ENCODE peak calls at places on chromosomes 7 and 10, in six cellular contexts. One of them, this sample, is unnamed.

GRCh38 chr7:157423348-157423747 is 86.5 kb downstream of the DNAJB6 start:
- DNase-seq in nucleus accumbens: no peak
- DNase-seq in left cardiac atrium: peak; percentile 44
- DNase-seq in cardiac muscle cell: peak; percentile 48
- DNase-seq in fibroblast of lung: no peak
- DNase-seq in renal cortical epithelial cell: no peak
- DNase-seq in this sample: no peak

GRCh38 chr7:137970263-137970975 is 31.5 kb downstream of the CREB3L2 start:
- DNase-seq in nucleus accumbens: no peak
- DNase-seq in left cardiac atrium: peak; percentile 73
- DNase-seq in cardiac muscle cell: peak; percentile 88
- DNase-seq in fibroblast of lung: peak; percentile 76
- DNase-seq in renal cortical epithelial cell: peak; percentile 82
- DNase-seq in this sample: peak; percentile 49

GRCh38 chr10:69337312-69338132 is 59.2 kb downstream of the HK1 start:
- DNase-seq in nucleus accumbens: no peak
- DNase-seq in left cardiac atrium: peak; percentile 60
- DNase-seq in cardiac muscle cell: peak; percentile 95
- DNase-seq in fibroblast of lung: peak; percentile 94
- DNase-seq in renal cortical epithelial cell: peak; percentile 95
- DNase-seq in this sample: peak; percentile 82

GRCh38 chr7:116811768-116812167 is 50.6 kb upstream of the CAPZA2 start:
- DNase-seq in nucleus accumbens: no peak
- DNase-seq in left cardiac atrium: no peak
- DNase-seq in cardiac muscle cell: no peak
- DNase-seq in fibroblast of lung: no peak
- DNase-seq in renal cortical epithelial cell: no peak
- DNase-seq in this sample: no peak

GRCh38 chr10:89523274-89523673 is 12.1 kb downstream of the SLC16A12 start:
- DNase-seq in nucleus accumbens: no peak
- DNase-seq in left cardiac atrium: no peak
- DNase-seq in cardiac muscle cell: no peak
- DNase-seq in fibroblast of lung: no peak
- DNase-seq in renal cortical epithelial cell: peak; percentile 53
- DNase-seq in this sample: no peak

GRCh38 chr7:155257482-155258232 is 40.0 kb upstream of the INSIG1 start:
- DNase-seq in nucleus accumbens: no peak
- DNase-seq in left cardiac atrium: peak; percentile 84
- DNase-seq in cardiac muscle cell: peak; percentile 77
- DNase-seq in fibroblast of lung: peak; percentile 84
- DNase-seq in renal cortical epithelial cell: no peak
- DNase-seq in this sample: peak; percentile 34

GRCh38 chr7:41189866-41190265 is 513.0 kb downstream of the INHBA start:
- DNase-seq in nucleus accumbens: no peak
- DNase-seq in left cardiac atrium: no peak
- DNase-seq in cardiac muscle cell: peak; percentile 91
- DNase-seq in fibroblast of lung: peak; percentile 79
- DNase-seq in renal cortical epithelial cell: peak; percentile 99
- DNase-seq in this sample: peak; percentile 61

GRCh38 chr7:20407585-20408466 is 77.1 kb downstream of the ITGB8 start:
- DNase-seq in nucleus accumbens: no peak
- DNase-seq in left cardiac atrium: peak; percentile 81
- DNase-seq in cardiac muscle cell: peak; percentile 85
- DNase-seq in fibroblast of lung: peak; percentile 80
- DNase-seq in renal cortical epithelial cell: peak; percentile 92
- DNase-seq in this sample: peak; percentile 91

GRCh38 chr10:81876253-81876731 is 1.3 kb downstream of the NRG3 start:
- DNase-seq in nucleus accumbens: no peak
- DNase-seq in left cardiac atrium: no peak
- DNase-seq in cardiac muscle cell: peak; percentile 8
- DNase-seq in fibroblast of lung: no peak
- DNase-seq in renal cortical epithelial cell: no peak
- DNase-seq in this sample: no peak

GRCh38 chr7:84175461-84175860 is 19.1 kb downstream of the SEMA3A start:
- DNase-seq in nucleus accumbens: no peak
- DNase-seq in left cardiac atrium: no peak
- DNase-seq in cardiac muscle cell: no peak
- DNase-seq in fibroblast of lung: no peak
- DNase-seq in renal cortical epithelial cell: no peak
- DNase-seq in this sample: no peak

GRCh38 chr10:130138479-130138866 is 2.3 kb downstream of the GLRX3 start:
- DNase-seq in nucleus accumbens: no peak
- DNase-seq in left cardiac atrium: no peak
- DNase-seq in cardiac muscle cell: peak; percentile 21
- DNase-seq in fibroblast of lung: peak; percentile 38
- DNase-seq in renal cortical epithelial cell: peak; percentile 90
- DNase-seq in this sample: peak; percentile 34

GRCh38 chr7:7764515-7765138 is 46.2 kb upstream of the RPA3 start:
- DNase-seq in nucleus accumbens: no peak
- DNase-seq in left cardiac atrium: no peak
- DNase-seq in cardiac muscle cell: no peak
- DNase-seq in fibroblast of lung: no peak
- DNase-seq in renal cortical epithelial cell: no peak
- DNase-seq in this sample: no peak

GRCh38 chr10:62085404-62085803 is 183.2 kb downstream of the RTKN2 start:
- DNase-seq in nucleus accumbens: no peak
- DNase-seq in left cardiac atrium: no peak
- DNase-seq in cardiac muscle cell: no peak
- DNase-seq in fibroblast of lung: no peak
- DNase-seq in renal cortical epithelial cell: no peak
- DNase-seq in this sample: no peak

GRCh38 chr7:2785071-2785500 is 59.0 kb downstream of the GNA12 start:
- DNase-seq in nucleus accumbens: no peak
- DNase-seq in left cardiac atrium: no peak
- DNase-seq in cardiac muscle cell: peak; percentile 42
- DNase-seq in fibroblast of lung: peak; percentile 71
- DNase-seq in renal cortical epithelial cell: peak; percentile 98
- DNase-seq in this sample: peak; percentile 59

GRCh38 chr10:30645340-30645827 is 15.8 kb upstream of the LYZL2 start:
- DNase-seq in nucleus accumbens: no peak
- DNase-seq in left cardiac atrium: peak; percentile 62
- DNase-seq in cardiac muscle cell: peak; percentile 50
- DNase-seq in fibroblast of lung: peak; percentile 27
- DNase-seq in renal cortical epithelial cell: no peak
- DNase-seq in this sample: no peak